ENCODE peak calls at places on chromosome 1, in seven cellular contexts. One of them, this sample, is unnamed.
A peak's percentile ranks its signal among the peaks of the same experiment; 100 is the strongest.

GRCh38 chr1:51365774-51366173 is 35.4 kb upstream of the TTC39A start:
- DNase-seq in cardiac muscle cell: no peak
- DNase-seq in CD8-positive, alpha-beta T cell: no peak
- DNase-seq in A549: no peak
- DNase-seq in transverse colon: no peak
- DNase-seq in neural crest cell: no peak
- DNase-seq in AG10803: no peak
- DNase-seq in this sample: no peak

GRCh38 chr1:226979517-226980121 is 39.5 kb downstream of the COQ8A start:
- DNase-seq in neural crest cell: no peak
- DNase-seq in cardiac muscle cell: no peak
- DNase-seq in A549: no peak
- DNase-seq in CD8-positive, alpha-beta T cell: no peak
- DNase-seq in transverse colon: no peak
- DNase-seq in AG10803: no peak
- DNase-seq in this sample: no peak

GRCh38 chr1:205061227-205061626 is 18.2 kb downstream of the CNTN2 start:
- DNase-seq in cardiac muscle cell: no peak
- DNase-seq in A549: no peak
- DNase-seq in AG10803: no peak
- DNase-seq in transverse colon: no peak
- DNase-seq in neural crest cell: no peak
- DNase-seq in CD8-positive, alpha-beta T cell: no peak
- DNase-seq in this sample: no peak

GRCh38 chr1:45913925-45914501 is 110.6 kb downstream of the MAST2 start:
- DNase-seq in AG10803: no peak
- DNase-seq in transverse colon: peak; percentile 53
- DNase-seq in CD8-positive, alpha-beta T cell: no peak
- DNase-seq in neural crest cell: no peak
- DNase-seq in cardiac muscle cell: no peak
- DNase-seq in A549: no peak
- DNase-seq in this sample: no peak

GRCh38 chr1:23401313-23401712 is 23.2 kb downstream of the TCEA3 start:
- DNase-seq in CD8-positive, alpha-beta T cell: no peak
- DNase-seq in AG10803: no peak
- DNase-seq in transverse colon: no peak
- DNase-seq in neural crest cell: no peak
- DNase-seq in cardiac muscle cell: no peak
- DNase-seq in A549: no peak
- DNase-seq in this sample: no peak

GRCh38 chr1:37922767-37923550 is 23.9 kb downstream of the INPP5B start:
- DNase-seq in cardiac muscle cell: no peak
- DNase-seq in transverse colon: no peak
- DNase-seq in A549: no peak
- DNase-seq in AG10803: no peak
- DNase-seq in CD8-positive, alpha-beta T cell: peak; percentile 25
- DNase-seq in neural crest cell: no peak
- DNase-seq in this sample: no peak

GRCh38 chr1:181094813-181095212 is 6.3 kb downstream of the IER5 start:
- DNase-seq in A549: no peak
- DNase-seq in CD8-positive, alpha-beta T cell: no peak
- DNase-seq in transverse colon: peak; percentile 14
- DNase-seq in cardiac muscle cell: peak; percentile 96
- DNase-seq in AG10803: peak; percentile 97
- DNase-seq in neural crest cell: no peak
- DNase-seq in this sample: no peak

GRCh38 chr1:38699330-38700076 is 160.1 kb downstream of the RRAGC start:
- DNase-seq in CD8-positive, alpha-beta T cell: no peak
- DNase-seq in A549: no peak
- DNase-seq in transverse colon: no peak
- DNase-seq in cardiac muscle cell: no peak
- DNase-seq in neural crest cell: no peak
- DNase-seq in AG10803: no peak
- DNase-seq in this sample: no peak

GRCh38 chr1:228792601-228793000 is 57.3 kb downstream of the RHOU start:
- DNase-seq in AG10803: no peak
- DNase-seq in cardiac muscle cell: no peak
- DNase-seq in CD8-positive, alpha-beta T cell: no peak
- DNase-seq in A549: no peak
- DNase-seq in neural crest cell: no peak
- DNase-seq in transverse colon: no peak
- DNase-seq in this sample: no peak

GRCh38 chr1:54861070-54861761 is 25.8 kb downstream of the DHCR24 start:
- DNase-seq in neural crest cell: no peak
- DNase-seq in transverse colon: no peak
- DNase-seq in CD8-positive, alpha-beta T cell: no peak
- DNase-seq in A549: no peak
- DNase-seq in cardiac muscle cell: peak; percentile 80
- DNase-seq in AG10803: peak; percentile 58
- DNase-seq in this sample: no peak

GRCh38 chr1:203557958-203558760 is 64.2 kb downstream of the OPTC start:
- DNase-seq in A549: peak; percentile 65
- DNase-seq in cardiac muscle cell: peak; percentile 94
- DNase-seq in transverse colon: peak; percentile 10
- DNase-seq in AG10803: peak; percentile 99
- DNase-seq in CD8-positive, alpha-beta T cell: no peak
- DNase-seq in neural crest cell: no peak
- DNase-seq in this sample: no peak

GRCh38 chr1:154990276-154990675 is 3.1 kb upstream of the LENEP start:
- DNase-seq in cardiac muscle cell: no peak
- DNase-seq in transverse colon: no peak
- DNase-seq in AG10803: no peak
- DNase-seq in A549: no peak
- DNase-seq in neural crest cell: no peak
- DNase-seq in CD8-positive, alpha-beta T cell: no peak
- DNase-seq in this sample: no peak

GRCh38 chr1:224592636-224593579 is 23.2 kb upstream of the CNIH3 start:
- DNase-seq in AG10803: peak; percentile 95
- DNase-seq in CD8-positive, alpha-beta T cell: no peak
- DNase-seq in cardiac muscle cell: peak; percentile 92
- DNase-seq in neural crest cell: no peak
- DNase-seq in A549: no peak
- DNase-seq in transverse colon: no peak
- DNase-seq in this sample: no peak

GRCh38 chr1:208921259-208921658 is 662.3 kb upstream of the CAMK1G start:
- DNase-seq in A549: no peak
- DNase-seq in cardiac muscle cell: no peak
- DNase-seq in CD8-positive, alpha-beta T cell: no peak
- DNase-seq in transverse colon: no peak
- DNase-seq in neural crest cell: no peak
- DNase-seq in AG10803: no peak
- DNase-seq in this sample: no peak

GRCh38 chr1:203765029-203765837 is at the start of gene LAX1:
- DNase-seq in AG10803: no peak
- DNase-seq in neural crest cell: no peak
- DNase-seq in cardiac muscle cell: no peak
- DNase-seq in transverse colon: peak; percentile 59
- DNase-seq in A549: no peak
- DNase-seq in CD8-positive, alpha-beta T cell: peak; percentile 73
- DNase-seq in this sample: no peak

GRCh38 chr1:197402189-197402588 is 134.1 kb downstream of the CRB1 start:
- DNase-seq in transverse colon: no peak
- DNase-seq in CD8-positive, alpha-beta T cell: no peak
- DNase-seq in cardiac muscle cell: no peak
- DNase-seq in neural crest cell: no peak
- DNase-seq in A549: no peak
- DNase-seq in AG10803: no peak
- DNase-seq in this sample: no peak

GRCh38 chr1:197400522-197400902 is 132.5 kb downstream of the CRB1 start:
- DNase-seq in cardiac muscle cell: no peak
- DNase-seq in CD8-positive, alpha-beta T cell: no peak
- DNase-seq in AG10803: no peak
- DNase-seq in neural crest cell: no peak
- DNase-seq in A549: no peak
- DNase-seq in transverse colon: no peak
- DNase-seq in this sample: no peak

GRCh38 chr1:197395209-197395608 is 127.2 kb downstream of the CRB1 start:
- DNase-seq in cardiac muscle cell: no peak
- DNase-seq in A549: no peak
- DNase-seq in neural crest cell: no peak
- DNase-seq in transverse colon: no peak
- DNase-seq in CD8-positive, alpha-beta T cell: no peak
- DNase-seq in AG10803: no peak
- DNase-seq in this sample: no peak

GRCh38 chr1:197397899-197398298 is 129.8 kb downstream of the CRB1 start:
- DNase-seq in A549: no peak
- DNase-seq in neural crest cell: no peak
- DNase-seq in AG10803: no peak
- DNase-seq in CD8-positive, alpha-beta T cell: no peak
- DNase-seq in cardiac muscle cell: no peak
- DNase-seq in transverse colon: no peak
- DNase-seq in this sample: no peak

DNA sequence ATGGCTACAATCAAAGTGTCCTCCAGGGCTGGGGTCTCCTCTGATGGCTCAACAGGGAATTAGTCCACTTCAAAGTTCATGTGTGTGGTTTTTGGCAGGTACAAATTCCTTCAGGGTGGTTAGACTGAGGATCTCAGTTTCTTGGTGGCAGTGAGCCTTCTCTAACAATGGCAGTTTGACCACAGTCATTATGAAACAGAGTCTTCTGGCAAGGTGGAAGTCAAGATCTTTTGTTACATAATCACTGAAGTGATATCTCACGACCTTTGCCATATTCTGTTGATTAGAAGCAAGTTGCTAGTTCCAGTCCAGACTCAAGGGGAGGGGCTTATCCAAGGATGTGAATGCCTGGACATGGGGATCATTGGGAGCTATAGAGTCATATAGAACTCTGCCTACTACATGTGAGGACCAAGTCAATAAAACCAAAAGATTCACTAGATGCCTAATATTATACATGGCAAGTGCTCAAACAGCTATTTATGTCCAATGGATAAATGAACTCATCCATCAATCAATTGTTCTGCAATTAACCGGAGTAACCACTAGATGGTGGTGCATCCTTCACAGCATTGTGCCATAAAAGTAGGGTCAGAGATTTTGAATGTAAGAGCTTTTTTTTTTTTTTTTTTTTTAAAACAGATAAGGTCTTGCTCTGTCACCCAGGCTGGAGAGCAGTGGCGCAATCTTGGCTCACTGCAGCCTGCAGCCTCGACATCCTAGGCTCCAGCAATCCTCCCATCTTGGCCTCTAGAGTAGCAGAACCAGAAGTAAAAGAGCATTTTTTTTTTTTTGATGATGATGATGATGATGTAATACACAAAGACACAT is 131.9 kb downstream of the CRB1 start:
- DNase-seq in neural crest cell: no peak
- DNase-seq in CD8-positive, alpha-beta T cell: no peak
- DNase-seq in A549: peak; percentile 35
- DNase-seq in AG10803: peak; percentile 37
- DNase-seq in transverse colon: no peak
- DNase-seq in cardiac muscle cell: peak; percentile 76
- DNase-seq in this sample: no peak
- TF ChIP-seq CTCF in neural crest cell: peak; percentile 66
- TF ChIP-seq CTCF in CD8-positive, alpha-beta T cell: peak; percentile 57
- TF ChIP-seq CTCF in A549: peak; percentile 69
- TF ChIP-seq CTCF in AG10803: peak; percentile 64
- TF ChIP-seq CTCF in transverse colon: peak; percentile 28
- TF ChIP-seq CTCF in cardiac muscle cell: peak; percentile 67
- TF ChIP-seq CTCF in this sample: no peak

GRCh38 chr1:182998482-182998881 is 24.7 kb upstream of the LAMC1 start:
- DNase-seq in neural crest cell: no peak
- DNase-seq in cardiac muscle cell: no peak
- DNase-seq in transverse colon: no peak
- DNase-seq in AG10803: no peak
- DNase-seq in A549: no peak
- DNase-seq in CD8-positive, alpha-beta T cell: no peak
- DNase-seq in this sample: no peak

GRCh38 chr1:183002797-183003594 is 20.2 kb upstream of the LAMC1 start:
- DNase-seq in neural crest cell: no peak
- DNase-seq in transverse colon: no peak
- DNase-seq in AG10803: peak; percentile 74
- DNase-seq in A549: no peak
- DNase-seq in cardiac muscle cell: peak; percentile 75
- DNase-seq in CD8-positive, alpha-beta T cell: no peak
- DNase-seq in this sample: no peak

GRCh38 chr1:183002267-183002666 is 21.0 kb upstream of the LAMC1 start:
- DNase-seq in neural crest cell: no peak
- DNase-seq in A549: no peak
- DNase-seq in transverse colon: no peak
- DNase-seq in CD8-positive, alpha-beta T cell: no peak
- DNase-seq in AG10803: no peak
- DNase-seq in cardiac muscle cell: no peak
- DNase-seq in this sample: no peak

GRCh38 chr1:183000161-183000560 is 23.1 kb upstream of the LAMC1 start:
- DNase-seq in transverse colon: no peak
- DNase-seq in A549: no peak
- DNase-seq in cardiac muscle cell: peak; percentile 60
- DNase-seq in CD8-positive, alpha-beta T cell: no peak
- DNase-seq in neural crest cell: no peak
- DNase-seq in AG10803: no peak
- DNase-seq in this sample: no peak

DNA sequence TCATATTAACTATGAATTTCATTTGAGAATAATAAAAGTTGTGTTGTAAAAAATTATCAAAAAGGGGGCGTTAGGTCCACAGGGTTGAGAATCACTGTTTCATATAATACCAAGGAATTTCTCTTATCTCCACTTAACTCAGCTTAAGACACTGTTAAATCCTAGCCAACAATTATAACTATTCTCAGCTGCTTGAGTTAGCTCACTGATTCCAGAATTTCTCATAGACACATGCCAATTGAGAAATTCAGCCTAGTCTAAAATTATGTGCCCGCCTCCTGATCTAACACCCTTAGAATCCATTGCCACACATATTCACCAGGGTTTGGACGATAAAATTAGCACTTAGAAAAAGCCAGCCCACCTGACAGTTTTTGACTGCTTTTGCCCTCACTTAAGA is 22.7 kb upstream of the LAMC1 start:
- DNase-seq in A549: no peak
- DNase-seq in cardiac muscle cell: peak; percentile 61
- DNase-seq in CD8-positive, alpha-beta T cell: no peak
- DNase-seq in AG10803: peak; percentile 50
- DNase-seq in transverse colon: no peak
- DNase-seq in neural crest cell: no peak
- DNase-seq in this sample: no peak
- TF ChIP-seq CTCF in A549: no peak
- TF ChIP-seq CTCF in cardiac muscle cell: no peak
- TF ChIP-seq CTCF in CD8-positive, alpha-beta T cell: no peak
- TF ChIP-seq CTCF in AG10803: no peak
- TF ChIP-seq CTCF in transverse colon: no peak
- TF ChIP-seq CTCF in neural crest cell: no peak
- TF ChIP-seq CTCF in this sample: no peak

DNA sequence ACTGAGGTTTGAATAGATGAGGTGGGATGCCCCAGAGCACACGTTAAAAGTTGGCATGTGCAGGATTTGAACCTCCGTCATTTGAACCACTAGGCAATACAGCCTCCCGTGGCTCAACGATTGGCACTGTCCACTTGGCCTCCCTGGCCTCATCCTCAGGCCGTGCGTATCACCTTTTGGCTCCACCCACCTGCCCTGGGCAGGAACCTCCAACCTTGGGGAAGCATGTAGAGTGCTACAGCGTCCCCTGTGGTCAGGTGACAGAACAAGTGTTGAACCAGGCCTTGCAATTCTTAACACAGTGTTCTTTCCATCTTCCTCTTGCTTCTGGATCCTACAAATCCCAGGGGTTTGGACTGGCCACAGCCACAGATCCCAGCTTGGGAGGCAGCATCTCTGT is 112.6 kb downstream of the PAX7 start:
- DNase-seq in transverse colon: no peak
- DNase-seq in CD8-positive, alpha-beta T cell: no peak
- DNase-seq in AG10803: no peak
- DNase-seq in A549: no peak
- DNase-seq in neural crest cell: no peak
- DNase-seq in cardiac muscle cell: no peak
- DNase-seq in this sample: no peak
- TF ChIP-seq CTCF in transverse colon: no peak
- TF ChIP-seq CTCF in CD8-positive, alpha-beta T cell: no peak
- TF ChIP-seq CTCF in AG10803: no peak
- TF ChIP-seq CTCF in A549: no peak
- TF ChIP-seq CTCF in neural crest cell: no peak
- TF ChIP-seq CTCF in cardiac muscle cell: no peak
- TF ChIP-seq CTCF in this sample: no peak

GRCh38 chr1:231337472-231338269 is at the start of gene EXOC8:
- DNase-seq in CD8-positive, alpha-beta T cell: peak; percentile 97
- DNase-seq in transverse colon: peak; percentile 98
- DNase-seq in AG10803: peak; percentile 92
- DNase-seq in A549: peak; percentile 97
- DNase-seq in neural crest cell: peak; percentile 99
- DNase-seq in cardiac muscle cell: peak; percentile 98
- DNase-seq in this sample: peak; percentile 88
- TF ChIP-seq CTCF in CD8-positive, alpha-beta T cell: no peak
- TF ChIP-seq CTCF in transverse colon: no peak
- TF ChIP-seq CTCF in AG10803: no peak
- TF ChIP-seq CTCF in A549: no peak
- TF ChIP-seq CTCF in neural crest cell: no peak
- TF ChIP-seq CTCF in cardiac muscle cell: peak; percentile 4
- TF ChIP-seq CTCF in this sample: no peak